ENCODE peak calls at places on chromosomes 6 and 20, in four cellular contexts. M, G, K and O are unnamed samples.

GRCh38 chr6:36312854-36313627 is 23.6 kb downstream of the BNIP5 start:
- DNase-seq in M (no peak), G (no peak), K (no peak), O (no peak)

GRCh38 chr6:10603265-10603664 is 82.1 kb downstream of the GCNT2 start:
- DNase-seq in M (no peak), G (no peak), K (no peak), O (no peak)

GRCh38 chr6:168326294-168327261 is 7.0 kb upstream of the DACT2 start:
- DNase-seq in M (no peak), G (no peak), K (no peak), O (no peak)

GRCh38 chr6:40782355-40782754 is 195.2 kb upstream of the LRFN2 start:
- DNase-seq in M (no peak), G (no peak), K (no peak), O (no peak)

GRCh38 chr20:1942061-1942460 is 46.9 kb downstream of the SIRPA start:
- DNase-seq in M (no peak), G (no peak), K (no peak), O (no peak)

GRCh38 chr20:31652917-31653385 is 15.2 kb downstream of the COX4I2 start:
- DNase-seq in M (no peak), G (peak; percentile 59), K (no peak), O (no peak)

GRCh38 chr6:141077355-141078333 is 1055.1 kb upstream of the GJE1 start:
- DNase-seq in M (no peak), G (no peak), K (peak; percentile 31), O (no peak)

GRCh38 chr6:98828991-98829411 is 5.4 kb upstream of the POU3F2 start:
- DNase-seq in M (no peak), G (no peak), K (no peak), O (no peak)

GRCh38 chr6:139290787-139291294 is 957 bp downstream of the TXLNB start:
- DNase-seq in M (no peak), G (peak; percentile 42), K (peak; percentile 18), O (peak; percentile 26)

GRCh38 chr6:37516076-37516919 is 16.6 kb upstream of the CCDC167 start:
- DNase-seq in M (peak; percentile 77), G (no peak), K (peak; percentile 97), O (no peak)

GRCh38 chr6:135667694-135668455 is 170.3 kb upstream of the AHI1 start:
- DNase-seq in M (no peak), G (peak; percentile 62), K (no peak), O (peak; percentile 48)

GRCh38 chr20:38293490-38294333 is 10.2 kb upstream of the BPI start:
- DNase-seq in M (no peak), G (no peak), K (no peak), O (no peak)

GRCh38 chr20:40798066-40798465 is 109.0 kb upstream of the MAFB start:
- DNase-seq in M (no peak), G (no peak), K (no peak), O (no peak)

GRCh38 chr20:6416371-6416770 is 293.5 kb upstream of the FERMT1 start:
- DNase-seq in M (no peak), G (no peak), K (no peak), O (no peak)
- TF ChIP-seq CTCF in M (no peak), G (no peak), K (no peak), O (no peak)

GRCh38 chr6:82364087-82365010 is 732 bp downstream of the TPBG start:
- DNase-seq in M (peak; percentile 80), G (peak; percentile 69), K (peak; percentile 19), O (peak; percentile 64)

GRCh38 chr6:82362144-82362543 is 1.5 kb upstream of the TPBG start:
- DNase-seq in M (no peak), G (no peak), K (no peak), O (no peak)

GRCh38 chr6:82365011-82365751 is 1.6 kb downstream of the TPBG start:
- DNase-seq in M (peak; percentile 76), G (peak; percentile 29), K (no peak), O (peak; percentile 29)

GRCh38 chr6:82362868-82363267 is 749 bp upstream of the TPBG start:
- DNase-seq in M (no peak), G (peak; percentile 97), K (no peak), O (peak; percentile 40)

DNA sequence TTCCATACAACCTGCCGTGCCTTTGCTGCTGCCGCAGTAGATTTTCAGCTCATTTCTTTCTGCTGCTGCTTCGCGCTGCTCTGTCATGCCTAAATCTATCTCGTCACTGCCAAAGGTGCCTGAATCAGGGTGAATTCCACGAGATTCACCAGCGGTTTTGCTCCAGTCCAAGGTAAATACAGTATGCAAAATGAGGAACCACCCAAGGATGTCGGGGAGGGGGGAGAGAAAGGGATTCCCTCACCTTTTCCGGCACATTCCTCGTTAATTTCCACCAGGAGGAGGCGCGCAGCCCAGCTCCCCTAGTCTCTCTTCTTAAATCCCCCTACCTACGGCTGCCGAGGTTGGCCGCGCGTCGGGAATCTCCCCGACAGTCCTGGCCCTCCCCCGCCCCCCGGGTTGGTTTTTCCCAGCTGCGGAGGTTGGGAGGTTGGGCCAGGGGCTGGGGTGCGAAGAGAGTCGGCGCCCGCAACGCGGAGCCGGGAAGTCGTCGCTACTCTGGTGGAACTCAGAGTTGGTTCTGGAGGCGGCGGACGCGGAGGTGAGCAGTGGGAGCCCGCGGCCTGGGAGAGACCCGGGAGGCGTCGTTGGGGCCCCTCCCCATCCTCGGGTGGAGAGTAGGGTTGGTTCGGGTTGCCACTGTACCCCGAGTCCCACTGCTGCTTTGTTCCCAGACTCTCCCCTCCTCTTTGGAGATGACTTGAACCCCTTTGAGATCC is at the start of gene TPBG:
- DNase-seq in M (peak; percentile 81), G (peak; percentile 71), K (no peak), O (peak; percentile 59)
- TF ChIP-seq CTCF in M (no peak), G (peak; percentile 36), K (no peak), O (peak; percentile 23)

GRCh38 chr6:28983838-28984237 is 21.3 kb downstream of the ZNF311 start:
- DNase-seq in M (no peak), G (no peak), K (no peak), O (no peak)

GRCh38 chr6:28985396-28986164 is 19.5 kb downstream of the ZNF311 start:
- DNase-seq in M (peak; percentile 79), G (peak; percentile 98), K (peak; percentile 51), O (peak; percentile 80)

GRCh38 chr6:28988536-28989415 is 16.3 kb downstream of the ZNF311 start:
- DNase-seq in M (peak; percentile 65), G (peak; percentile 55), K (peak; percentile 89), O (peak; percentile 31)
- TF ChIP-seq CTCF in M (peak; percentile 10), G (peak; percentile 38), K (peak; percentile 67), O (no peak)

GRCh38 chr6:48610846-48611245 is 499.8 kb upstream of the PTCHD4 start:
- DNase-seq in M (no peak), G (no peak), K (no peak), O (no peak)
- TF ChIP-seq CTCF in M (no peak), G (no peak), K (no peak), O (no peak)

GRCh38 chr6:124799638-124800037 is 162.6 kb upstream of the RNF217 start:
- DNase-seq in M (no peak), G (no peak), K (no peak), O (no peak)

GRCh38 chr6:124800222-124800621 is 162.0 kb upstream of the RNF217 start:
- DNase-seq in M (no peak), G (no peak), K (no peak), O (no peak)

GRCh38 chr6:124793406-124793805 is 168.8 kb upstream of the RNF217 start:
- DNase-seq in M (no peak), G (no peak), K (no peak), O (no peak)

GRCh38 chr6:124795879-124796838 is 166.1 kb upstream of the RNF217 start:
- DNase-seq in M (no peak), G (no peak), K (no peak), O (no peak)

GRCh38 chr6:124798942-124799496 is 163.2 kb upstream of the RNF217 start:
- DNase-seq in M (no peak), G (no peak), K (no peak), O (no peak)
- TF ChIP-seq CTCF in M (no peak), G (no peak), K (no peak), O (no peak)